ENCODE peak calls at places on chromosome 20, in seven cellular contexts. One of them, this sample, is unnamed.
A peak's percentile ranks its signal among the peaks of the same experiment; 100 is the strongest.

GRCh38 chr20:63782521-63782971 is 43.0 kb downstream of the SLC2A4RG start:
- DNase-seq in AG08395: no peak
- DNase-seq in fibroblast of mammary gland: no peak
- DNase-seq in D341Med: no peak
- DNase-seq in GM04504: no peak
- DNase-seq in activated T-helper 1 cell treated with Interleukin-2 at 50 U/mL for 16 hours: no peak
- DNase-seq in naive thymus-derived CD8-positive, alpha-beta T cell: peak; percentile 19
- DNase-seq in this sample: no peak

GRCh38 chr20:54479138-54479906 is 3.9 kb downstream of the DOK5 start:
- DNase-seq in fibroblast of mammary gland: peak; percentile 11
- DNase-seq in AG08395: no peak
- DNase-seq in naive thymus-derived CD8-positive, alpha-beta T cell: no peak
- DNase-seq in GM04504: no peak
- DNase-seq in D341Med: no peak
- DNase-seq in activated T-helper 1 cell treated with Interleukin-2 at 50 U/mL for 16 hours: no peak
- DNase-seq in this sample: no peak

GRCh38 chr20:57580478-57581201 is 19.7 kb downstream of the PCK1 start:
- DNase-seq in GM04504: no peak
- DNase-seq in naive thymus-derived CD8-positive, alpha-beta T cell: no peak
- DNase-seq in AG08395: no peak
- DNase-seq in activated T-helper 1 cell treated with Interleukin-2 at 50 U/mL for 16 hours: no peak
- DNase-seq in D341Med: no peak
- DNase-seq in fibroblast of mammary gland: no peak
- DNase-seq in this sample: no peak

GRCh38 chr20:20076297-20077065 is 24.1 kb downstream of the CFAP61 start:
- DNase-seq in naive thymus-derived CD8-positive, alpha-beta T cell: no peak
- DNase-seq in activated T-helper 1 cell treated with Interleukin-2 at 50 U/mL for 16 hours: no peak
- DNase-seq in fibroblast of mammary gland: peak; percentile 87
- DNase-seq in D341Med: no peak
- DNase-seq in AG08395: peak; percentile 77
- DNase-seq in GM04504: peak; percentile 69
- DNase-seq in this sample: no peak

GRCh38 chr20:50892394-50892793 is 38.8 kb downstream of the ADNP start:
- DNase-seq in D341Med: no peak
- DNase-seq in AG08395: no peak
- DNase-seq in naive thymus-derived CD8-positive, alpha-beta T cell: no peak
- DNase-seq in GM04504: no peak
- DNase-seq in activated T-helper 1 cell treated with Interleukin-2 at 50 U/mL for 16 hours: no peak
- DNase-seq in fibroblast of mammary gland: no peak
- DNase-seq in this sample: no peak

GRCh38 chr20:34074101-34074760 is 37.8 kb downstream of the EIF2S2 start:
- DNase-seq in activated T-helper 1 cell treated with Interleukin-2 at 50 U/mL for 16 hours: no peak
- DNase-seq in AG08395: peak; percentile 37
- DNase-seq in GM04504: no peak
- DNase-seq in naive thymus-derived CD8-positive, alpha-beta T cell: no peak
- DNase-seq in fibroblast of mammary gland: peak; percentile 23
- DNase-seq in D341Med: peak; percentile 63
- DNase-seq in this sample: no peak

GRCh38 chr20:25285091-25285647 is 37.3 kb downstream of the PYGB start:
- DNase-seq in GM04504: no peak
- DNase-seq in AG08395: no peak
- DNase-seq in fibroblast of mammary gland: peak; percentile 32
- DNase-seq in D341Med: no peak
- DNase-seq in activated T-helper 1 cell treated with Interleukin-2 at 50 U/mL for 16 hours: no peak
- DNase-seq in naive thymus-derived CD8-positive, alpha-beta T cell: no peak
- DNase-seq in this sample: no peak

GRCh38 chr20:18808712-18809111 is 4.9 kb upstream of the SCP2D1 start:
- DNase-seq in naive thymus-derived CD8-positive, alpha-beta T cell: no peak
- DNase-seq in activated T-helper 1 cell treated with Interleukin-2 at 50 U/mL for 16 hours: no peak
- DNase-seq in AG08395: no peak
- DNase-seq in D341Med: no peak
- DNase-seq in GM04504: no peak
- DNase-seq in fibroblast of mammary gland: no peak
- DNase-seq in this sample: no peak

GRCh38 chr20:13271098-13271497 is 50.0 kb downstream of the ISM1 start:
- DNase-seq in naive thymus-derived CD8-positive, alpha-beta T cell: no peak
- DNase-seq in D341Med: no peak
- DNase-seq in AG08395: no peak
- DNase-seq in fibroblast of mammary gland: no peak
- DNase-seq in GM04504: no peak
- DNase-seq in activated T-helper 1 cell treated with Interleukin-2 at 50 U/mL for 16 hours: no peak
- DNase-seq in this sample: no peak

GRCh38 chr20:50026746-50027575 is 44.2 kb downstream of the SNAI1 start:
- DNase-seq in AG08395: no peak
- DNase-seq in naive thymus-derived CD8-positive, alpha-beta T cell: no peak
- DNase-seq in D341Med: no peak
- DNase-seq in fibroblast of mammary gland: peak; percentile 24
- DNase-seq in GM04504: no peak
- DNase-seq in activated T-helper 1 cell treated with Interleukin-2 at 50 U/mL for 16 hours: no peak
- DNase-seq in this sample: no peak

GRCh38 chr20:48738399-48739304 is 89.1 kb downstream of the PREX1 start:
- DNase-seq in D341Med: no peak
- DNase-seq in fibroblast of mammary gland: no peak
- DNase-seq in GM04504: no peak
- DNase-seq in activated T-helper 1 cell treated with Interleukin-2 at 50 U/mL for 16 hours: peak; percentile 27
- DNase-seq in naive thymus-derived CD8-positive, alpha-beta T cell: no peak
- DNase-seq in AG08395: no peak
- DNase-seq in this sample: no peak

GRCh38 chr20:32485770-32486248 is 99.3 kb downstream of the NOL4L start:
- DNase-seq in activated T-helper 1 cell treated with Interleukin-2 at 50 U/mL for 16 hours: no peak
- DNase-seq in naive thymus-derived CD8-positive, alpha-beta T cell: no peak
- DNase-seq in AG08395: no peak
- DNase-seq in D341Med: no peak
- DNase-seq in GM04504: no peak
- DNase-seq in fibroblast of mammary gland: no peak
- DNase-seq in this sample: no peak

GRCh38 chr20:44009679-44009992 is 95.0 kb downstream of the TOX2 start:
- DNase-seq in activated T-helper 1 cell treated with Interleukin-2 at 50 U/mL for 16 hours: no peak
- DNase-seq in naive thymus-derived CD8-positive, alpha-beta T cell: no peak
- DNase-seq in GM04504: no peak
- DNase-seq in fibroblast of mammary gland: no peak
- DNase-seq in AG08395: no peak
- DNase-seq in D341Med: no peak
- DNase-seq in this sample: no peak

GRCh38 chr20:59351148-59352040 is 51.0 kb downstream of the EDN3 start:
- DNase-seq in fibroblast of mammary gland: peak; percentile 8
- DNase-seq in AG08395: no peak
- DNase-seq in D341Med: no peak
- DNase-seq in naive thymus-derived CD8-positive, alpha-beta T cell: no peak
- DNase-seq in GM04504: no peak
- DNase-seq in activated T-helper 1 cell treated with Interleukin-2 at 50 U/mL for 16 hours: no peak
- DNase-seq in this sample: no peak

GRCh38 chr20:8722277-8722928 is 346.5 kb upstream of the PLCB4 start:
- DNase-seq in naive thymus-derived CD8-positive, alpha-beta T cell: peak; percentile 1
- DNase-seq in activated T-helper 1 cell treated with Interleukin-2 at 50 U/mL for 16 hours: no peak
- DNase-seq in GM04504: peak; percentile 48
- DNase-seq in fibroblast of mammary gland: peak; percentile 77
- DNase-seq in D341Med: peak; percentile 65
- DNase-seq in AG08395: peak; percentile 55
- DNase-seq in this sample: no peak

GRCh38 chr20:62984666-62985065 is 22.1 kb downstream of the BHLHE23 start:
- DNase-seq in D341Med: no peak
- DNase-seq in AG08395: no peak
- DNase-seq in GM04504: no peak
- DNase-seq in activated T-helper 1 cell treated with Interleukin-2 at 50 U/mL for 16 hours: no peak
- DNase-seq in naive thymus-derived CD8-positive, alpha-beta T cell: no peak
- DNase-seq in fibroblast of mammary gland: no peak
- DNase-seq in this sample: no peak

GRCh38 chr20:37257993-37258392 is 3.6 kb downstream of the GHRH start:
- DNase-seq in fibroblast of mammary gland: no peak
- DNase-seq in GM04504: no peak
- DNase-seq in D341Med: no peak
- DNase-seq in AG08395: no peak
- DNase-seq in naive thymus-derived CD8-positive, alpha-beta T cell: no peak
- DNase-seq in activated T-helper 1 cell treated with Interleukin-2 at 50 U/mL for 16 hours: no peak
- DNase-seq in this sample: no peak

GRCh38 chr20:41178904-41179432 is 41.6 kb downstream of the PLCG1 start:
- DNase-seq in AG08395: no peak
- DNase-seq in GM04504: no peak
- DNase-seq in naive thymus-derived CD8-positive, alpha-beta T cell: no peak
- DNase-seq in activated T-helper 1 cell treated with Interleukin-2 at 50 U/mL for 16 hours: no peak
- DNase-seq in fibroblast of mammary gland: no peak
- DNase-seq in D341Med: no peak
- DNase-seq in this sample: no peak

GRCh38 chr20:23257848-23258746 is 92.5 kb upstream of the NXT1 start:
- DNase-seq in naive thymus-derived CD8-positive, alpha-beta T cell: no peak
- DNase-seq in GM04504: peak; percentile 57
- DNase-seq in AG08395: peak; percentile 90
- DNase-seq in fibroblast of mammary gland: peak; percentile 89
- DNase-seq in activated T-helper 1 cell treated with Interleukin-2 at 50 U/mL for 16 hours: no peak
- DNase-seq in D341Med: no peak
- DNase-seq in this sample: peak; percentile 72

GRCh38 chr20:44180814-44181213 is 6.2 kb downstream of the JPH2 start:
- DNase-seq in activated T-helper 1 cell treated with Interleukin-2 at 50 U/mL for 16 hours: no peak
- DNase-seq in fibroblast of mammary gland: no peak
- DNase-seq in AG08395: peak; percentile 26
- DNase-seq in naive thymus-derived CD8-positive, alpha-beta T cell: no peak
- DNase-seq in GM04504: no peak
- DNase-seq in D341Med: no peak
- DNase-seq in this sample: no peak

GRCh38 chr20:47195573-47195972 is 160.9 kb downstream of the ZMYND8 start:
- DNase-seq in AG08395: no peak
- DNase-seq in fibroblast of mammary gland: no peak
- DNase-seq in GM04504: no peak
- DNase-seq in activated T-helper 1 cell treated with Interleukin-2 at 50 U/mL for 16 hours: no peak
- DNase-seq in naive thymus-derived CD8-positive, alpha-beta T cell: no peak
- DNase-seq in D341Med: no peak
- DNase-seq in this sample: no peak

GRCh38 chr20:54433653-54434052 is 41.7 kb upstream of the DOK5 start:
- DNase-seq in naive thymus-derived CD8-positive, alpha-beta T cell: no peak
- DNase-seq in GM04504: no peak
- DNase-seq in D341Med: no peak
- DNase-seq in fibroblast of mammary gland: no peak
- DNase-seq in activated T-helper 1 cell treated with Interleukin-2 at 50 U/mL for 16 hours: no peak
- DNase-seq in AG08395: no peak
- DNase-seq in this sample: no peak

GRCh38 chr20:17562804-17563305 is 7.0 kb upstream of the DSTN start:
- DNase-seq in fibroblast of mammary gland: peak; percentile 72
- DNase-seq in activated T-helper 1 cell treated with Interleukin-2 at 50 U/mL for 16 hours: no peak
- DNase-seq in D341Med: no peak
- DNase-seq in AG08395: peak; percentile 53
- DNase-seq in naive thymus-derived CD8-positive, alpha-beta T cell: no peak
- DNase-seq in GM04504: no peak
- DNase-seq in this sample: no peak

GRCh38 chr20:8796088-8796665 is 272.7 kb upstream of the PLCB4 start:
- DNase-seq in naive thymus-derived CD8-positive, alpha-beta T cell: no peak
- DNase-seq in AG08395: peak; percentile 26
- DNase-seq in activated T-helper 1 cell treated with Interleukin-2 at 50 U/mL for 16 hours: no peak
- DNase-seq in fibroblast of mammary gland: peak; percentile 62
- DNase-seq in D341Med: no peak
- DNase-seq in GM04504: peak; percentile 17
- DNase-seq in this sample: no peak

GRCh38 chr20:49412254-49412653 is 70.2 kb downstream of the KCNB1 start:
- DNase-seq in GM04504: no peak
- DNase-seq in naive thymus-derived CD8-positive, alpha-beta T cell: no peak
- DNase-seq in activated T-helper 1 cell treated with Interleukin-2 at 50 U/mL for 16 hours: no peak
- DNase-seq in AG08395: no peak
- DNase-seq in fibroblast of mammary gland: no peak
- DNase-seq in D341Med: no peak
- DNase-seq in this sample: no peak

GRCh38 chr20:32563311-32564272 is 21.5 kb downstream of the NOL4L start:
- DNase-seq in AG08395: no peak
- DNase-seq in fibroblast of mammary gland: no peak
- DNase-seq in activated T-helper 1 cell treated with Interleukin-2 at 50 U/mL for 16 hours: no peak
- DNase-seq in GM04504: no peak
- DNase-seq in D341Med: no peak
- DNase-seq in naive thymus-derived CD8-positive, alpha-beta T cell: no peak
- DNase-seq in this sample: no peak

GRCh38 chr20:32911355-32911754 is 52.6 kb downstream of the EFCAB8 start:
- DNase-seq in AG08395: no peak
- DNase-seq in activated T-helper 1 cell treated with Interleukin-2 at 50 U/mL for 16 hours: no peak
- DNase-seq in GM04504: no peak
- DNase-seq in naive thymus-derived CD8-positive, alpha-beta T cell: no peak
- DNase-seq in fibroblast of mammary gland: no peak
- DNase-seq in D341Med: no peak
- DNase-seq in this sample: no peak

GRCh38 chr20:37408930-37409210 is 62.9 kb downstream of the SRC start:
- DNase-seq in D341Med: no peak
- DNase-seq in activated T-helper 1 cell treated with Interleukin-2 at 50 U/mL for 16 hours: no peak
- DNase-seq in fibroblast of mammary gland: no peak
- DNase-seq in AG08395: no peak
- DNase-seq in naive thymus-derived CD8-positive, alpha-beta T cell: no peak
- DNase-seq in GM04504: no peak
- DNase-seq in this sample: no peak